ENCODE peak calls at places on chromosome 21, in ten cellular contexts. One of them, this sample, is unnamed.

GRCh38 chr21:35652872-35653271 is 407.5 kb downstream of the SETD4 start:
- DNase-seq in A172: no peak
- DNase-seq in SHP77: no peak
- DNase-seq in NCI-H774: no peak
- DNase-seq in effector memory CD4-positive, alpha-beta T cell: no peak
- DNase-seq in activated T-helper 1 cell treated with Interleukin-2 at 50 U/mL for 16 hours: no peak
- DNase-seq in stimulated activated CD8-positive, alpha-beta memory T cell treated with anti-CD3 and anti-CD28 coated beads, Interleukin-2, amount 100 ng/mL, for 1 hour: no peak
- DNase-seq in amniotic stem cell: no peak
- DNase-seq in amygdala: no peak
- DNase-seq in Calu3: no peak
- DNase-seq in this sample: no peak

GRCh38 chr21:41491412-41491811 is 16.5 kb downstream of the TMPRSS2 start:
- DNase-seq in activated T-helper 1 cell treated with Interleukin-2 at 50 U/mL for 16 hours: no peak
- DNase-seq in Calu3: no peak
- DNase-seq in stimulated activated CD8-positive, alpha-beta memory T cell treated with anti-CD3 and anti-CD28 coated beads, Interleukin-2, amount 100 ng/mL, for 1 hour: no peak
- DNase-seq in effector memory CD4-positive, alpha-beta T cell: no peak
- DNase-seq in NCI-H774: no peak
- DNase-seq in SHP77: no peak
- DNase-seq in A172: no peak
- DNase-seq in amniotic stem cell: no peak
- DNase-seq in amygdala: no peak
- DNase-seq in this sample: no peak

GRCh38 chr21:26887241-26887640 is 42.0 kb upstream of the ADAMTS1 start:
- DNase-seq in Calu3: no peak
- DNase-seq in stimulated activated CD8-positive, alpha-beta memory T cell treated with anti-CD3 and anti-CD28 coated beads, Interleukin-2, amount 100 ng/mL, for 1 hour: no peak
- DNase-seq in SHP77: no peak
- DNase-seq in amygdala: no peak
- DNase-seq in activated T-helper 1 cell treated with Interleukin-2 at 50 U/mL for 16 hours: no peak
- DNase-seq in A172: no peak
- DNase-seq in effector memory CD4-positive, alpha-beta T cell: no peak
- DNase-seq in amniotic stem cell: no peak
- DNase-seq in NCI-H774: no peak
- DNase-seq in this sample: no peak

GRCh38 chr21:44499631-44500030 is 40.4 kb downstream of the KRTAP10-1 start:
- DNase-seq in SHP77: no peak
- DNase-seq in NCI-H774: no peak
- DNase-seq in A172: no peak
- DNase-seq in effector memory CD4-positive, alpha-beta T cell: no peak
- DNase-seq in Calu3: no peak
- DNase-seq in stimulated activated CD8-positive, alpha-beta memory T cell treated with anti-CD3 and anti-CD28 coated beads, Interleukin-2, amount 100 ng/mL, for 1 hour: no peak
- DNase-seq in amniotic stem cell: no peak
- DNase-seq in amygdala: no peak
- DNase-seq in activated T-helper 1 cell treated with Interleukin-2 at 50 U/mL for 16 hours: no peak
- DNase-seq in this sample: peak; percentile 62

GRCh38 chr21:45129231-45129923 is 55.0 kb downstream of the ADARB1 start:
- DNase-seq in effector memory CD4-positive, alpha-beta T cell: no peak
- DNase-seq in activated T-helper 1 cell treated with Interleukin-2 at 50 U/mL for 16 hours: no peak
- DNase-seq in A172: peak; percentile 75
- DNase-seq in Calu3: peak; percentile 11
- DNase-seq in amygdala: no peak
- DNase-seq in SHP77: no peak
- DNase-seq in NCI-H774: no peak
- DNase-seq in amniotic stem cell: no peak
- DNase-seq in stimulated activated CD8-positive, alpha-beta memory T cell treated with anti-CD3 and anti-CD28 coated beads, Interleukin-2, amount 100 ng/mL, for 1 hour: no peak
- DNase-seq in this sample: no peak

GRCh38 chr21:15935530-15935929 is 205.7 kb downstream of the USP25 start:
- DNase-seq in activated T-helper 1 cell treated with Interleukin-2 at 50 U/mL for 16 hours: no peak
- DNase-seq in NCI-H774: no peak
- DNase-seq in stimulated activated CD8-positive, alpha-beta memory T cell treated with anti-CD3 and anti-CD28 coated beads, Interleukin-2, amount 100 ng/mL, for 1 hour: no peak
- DNase-seq in effector memory CD4-positive, alpha-beta T cell: no peak
- DNase-seq in Calu3: no peak
- DNase-seq in A172: no peak
- DNase-seq in amygdala: no peak
- DNase-seq in SHP77: no peak
- DNase-seq in amniotic stem cell: no peak
- DNase-seq in this sample: no peak

GRCh38 chr21:46250146-46250725 is 21.7 kb upstream of the LSS start:
- DNase-seq in amniotic stem cell: no peak
- DNase-seq in activated T-helper 1 cell treated with Interleukin-2 at 50 U/mL for 16 hours: no peak
- DNase-seq in Calu3: no peak
- DNase-seq in effector memory CD4-positive, alpha-beta T cell: no peak
- DNase-seq in NCI-H774: no peak
- DNase-seq in SHP77: peak; percentile 7
- DNase-seq in amygdala: no peak
- DNase-seq in stimulated activated CD8-positive, alpha-beta memory T cell treated with anti-CD3 and anti-CD28 coated beads, Interleukin-2, amount 100 ng/mL, for 1 hour: no peak
- DNase-seq in A172: no peak
- DNase-seq in this sample: no peak

GRCh38 chr21:46325073-46325912 is 1.3 kb downstream of the PCNT start:
- DNase-seq in amniotic stem cell: peak; percentile 31
- DNase-seq in stimulated activated CD8-positive, alpha-beta memory T cell treated with anti-CD3 and anti-CD28 coated beads, Interleukin-2, amount 100 ng/mL, for 1 hour: peak; percentile 4
- DNase-seq in SHP77: no peak
- DNase-seq in NCI-H774: peak; percentile 2
- DNase-seq in effector memory CD4-positive, alpha-beta T cell: no peak
- DNase-seq in A172: peak; percentile 16
- DNase-seq in Calu3: peak; percentile 45
- DNase-seq in activated T-helper 1 cell treated with Interleukin-2 at 50 U/mL for 16 hours: peak; percentile 12
- DNase-seq in amygdala: no peak
- DNase-seq in this sample: peak; percentile 91

GRCh38 chr21:41227357-41228005 is 59.5 kb downstream of the BACE2 start:
- DNase-seq in NCI-H774: no peak
- DNase-seq in activated T-helper 1 cell treated with Interleukin-2 at 50 U/mL for 16 hours: no peak
- DNase-seq in A172: no peak
- DNase-seq in amniotic stem cell: no peak
- DNase-seq in SHP77: no peak
- DNase-seq in Calu3: no peak
- DNase-seq in effector memory CD4-positive, alpha-beta T cell: no peak
- DNase-seq in stimulated activated CD8-positive, alpha-beta memory T cell treated with anti-CD3 and anti-CD28 coated beads, Interleukin-2, amount 100 ng/mL, for 1 hour: no peak
- DNase-seq in amygdala: no peak
- DNase-seq in this sample: peak; percentile 57

GRCh38 chr21:31343680-31344480 is at the start of gene TIAM1:
- DNase-seq in A172: peak; percentile 86
- DNase-seq in stimulated activated CD8-positive, alpha-beta memory T cell treated with anti-CD3 and anti-CD28 coated beads, Interleukin-2, amount 100 ng/mL, for 1 hour: no peak
- DNase-seq in NCI-H774: no peak
- DNase-seq in Calu3: peak; percentile 31
- DNase-seq in activated T-helper 1 cell treated with Interleukin-2 at 50 U/mL for 16 hours: no peak
- DNase-seq in SHP77: no peak
- DNase-seq in amygdala: peak; percentile 36
- DNase-seq in effector memory CD4-positive, alpha-beta T cell: no peak
- DNase-seq in amniotic stem cell: peak; percentile 35
- DNase-seq in this sample: peak; percentile 38

GRCh38 chr21:25895565-25896205 is 160.9 kb downstream of the GABPA start:
- DNase-seq in amygdala: no peak
- DNase-seq in NCI-H774: no peak
- DNase-seq in stimulated activated CD8-positive, alpha-beta memory T cell treated with anti-CD3 and anti-CD28 coated beads, Interleukin-2, amount 100 ng/mL, for 1 hour: no peak
- DNase-seq in activated T-helper 1 cell treated with Interleukin-2 at 50 U/mL for 16 hours: no peak
- DNase-seq in Calu3: no peak
- DNase-seq in A172: peak; percentile 53
- DNase-seq in effector memory CD4-positive, alpha-beta T cell: no peak
- DNase-seq in SHP77: no peak
- DNase-seq in amniotic stem cell: peak; percentile 10
- DNase-seq in this sample: no peak

GRCh38 chr21:39004776-39005605 is 178.3 kb downstream of the PSMG1 start:
- DNase-seq in NCI-H774: peak; percentile 23
- DNase-seq in amniotic stem cell: no peak
- DNase-seq in A172: no peak
- DNase-seq in stimulated activated CD8-positive, alpha-beta memory T cell treated with anti-CD3 and anti-CD28 coated beads, Interleukin-2, amount 100 ng/mL, for 1 hour: no peak
- DNase-seq in Calu3: no peak
- DNase-seq in activated T-helper 1 cell treated with Interleukin-2 at 50 U/mL for 16 hours: no peak
- DNase-seq in SHP77: no peak
- DNase-seq in effector memory CD4-positive, alpha-beta T cell: no peak
- DNase-seq in amygdala: no peak
- DNase-seq in this sample: no peak

GRCh38 chr21:45459171-45460010 is 54.4 kb downstream of the COL18A1 start:
- DNase-seq in activated T-helper 1 cell treated with Interleukin-2 at 50 U/mL for 16 hours: no peak
- DNase-seq in amygdala: no peak
- DNase-seq in Calu3: no peak
- DNase-seq in stimulated activated CD8-positive, alpha-beta memory T cell treated with anti-CD3 and anti-CD28 coated beads, Interleukin-2, amount 100 ng/mL, for 1 hour: no peak
- DNase-seq in effector memory CD4-positive, alpha-beta T cell: no peak
- DNase-seq in A172: no peak
- DNase-seq in NCI-H774: no peak
- DNase-seq in SHP77: no peak
- DNase-seq in amniotic stem cell: no peak
- DNase-seq in this sample: peak; percentile 19

GRCh38 chr21:36510911-36511310 is 31.0 kb upstream of the CLDN14 start:
- DNase-seq in effector memory CD4-positive, alpha-beta T cell: no peak
- DNase-seq in amygdala: no peak
- DNase-seq in stimulated activated CD8-positive, alpha-beta memory T cell treated with anti-CD3 and anti-CD28 coated beads, Interleukin-2, amount 100 ng/mL, for 1 hour: no peak
- DNase-seq in NCI-H774: no peak
- DNase-seq in activated T-helper 1 cell treated with Interleukin-2 at 50 U/mL for 16 hours: no peak
- DNase-seq in SHP77: no peak
- DNase-seq in A172: no peak
- DNase-seq in Calu3: no peak
- DNase-seq in amniotic stem cell: no peak
- DNase-seq in this sample: no peak

GRCh38 chr21:26461500-26461899 is 111.6 kb downstream of the CYYR1 start:
- DNase-seq in SHP77: no peak
- DNase-seq in Calu3: no peak
- DNase-seq in amygdala: no peak
- DNase-seq in activated T-helper 1 cell treated with Interleukin-2 at 50 U/mL for 16 hours: no peak
- DNase-seq in NCI-H774: no peak
- DNase-seq in stimulated activated CD8-positive, alpha-beta memory T cell treated with anti-CD3 and anti-CD28 coated beads, Interleukin-2, amount 100 ng/mL, for 1 hour: no peak
- DNase-seq in amniotic stem cell: no peak
- DNase-seq in A172: peak; percentile 11
- DNase-seq in effector memory CD4-positive, alpha-beta T cell: no peak
- DNase-seq in this sample: no peak

GRCh38 chr21:46517361-46517760 is 58.7 kb downstream of the DIP2A start:
- DNase-seq in Calu3: no peak
- DNase-seq in effector memory CD4-positive, alpha-beta T cell: no peak
- DNase-seq in amniotic stem cell: no peak
- DNase-seq in SHP77: no peak
- DNase-seq in NCI-H774: no peak
- DNase-seq in stimulated activated CD8-positive, alpha-beta memory T cell treated with anti-CD3 and anti-CD28 coated beads, Interleukin-2, amount 100 ng/mL, for 1 hour: no peak
- DNase-seq in A172: no peak
- DNase-seq in activated T-helper 1 cell treated with Interleukin-2 at 50 U/mL for 16 hours: no peak
- DNase-seq in amygdala: no peak
- DNase-seq in this sample: no peak

GRCh38 chr21:35059742-35060141 is 10.6 kb upstream of the RUNX1 start:
- DNase-seq in amniotic stem cell: no peak
- DNase-seq in A172: no peak
- DNase-seq in stimulated activated CD8-positive, alpha-beta memory T cell treated with anti-CD3 and anti-CD28 coated beads, Interleukin-2, amount 100 ng/mL, for 1 hour: no peak
- DNase-seq in effector memory CD4-positive, alpha-beta T cell: no peak
- DNase-seq in SHP77: no peak
- DNase-seq in Calu3: no peak
- DNase-seq in NCI-H774: no peak
- DNase-seq in amygdala: no peak
- DNase-seq in activated T-helper 1 cell treated with Interleukin-2 at 50 U/mL for 16 hours: no peak
- DNase-seq in this sample: no peak

GRCh38 chr21:18549214-18549905 is 145.8 kb upstream of the TMPRSS15 start:
- DNase-seq in NCI-H774: no peak
- DNase-seq in amniotic stem cell: no peak
- DNase-seq in stimulated activated CD8-positive, alpha-beta memory T cell treated with anti-CD3 and anti-CD28 coated beads, Interleukin-2, amount 100 ng/mL, for 1 hour: no peak
- DNase-seq in activated T-helper 1 cell treated with Interleukin-2 at 50 U/mL for 16 hours: no peak
- DNase-seq in effector memory CD4-positive, alpha-beta T cell: no peak
- DNase-seq in Calu3: no peak
- DNase-seq in SHP77: no peak
- DNase-seq in A172: no peak
- DNase-seq in amygdala: no peak
- DNase-seq in this sample: no peak

GRCh38 chr21:36847189-36847588 is 119.3 kb downstream of the HLCS start:
- DNase-seq in A172: peak; percentile 85
- DNase-seq in stimulated activated CD8-positive, alpha-beta memory T cell treated with anti-CD3 and anti-CD28 coated beads, Interleukin-2, amount 100 ng/mL, for 1 hour: no peak
- DNase-seq in amniotic stem cell: no peak
- DNase-seq in amygdala: no peak
- DNase-seq in NCI-H774: no peak
- DNase-seq in activated T-helper 1 cell treated with Interleukin-2 at 50 U/mL for 16 hours: no peak
- DNase-seq in Calu3: no peak
- DNase-seq in effector memory CD4-positive, alpha-beta T cell: no peak
- DNase-seq in SHP77: no peak
- DNase-seq in this sample: no peak

GRCh38 chr21:17414766-17415165 is 98.1 kb upstream of the CXADR start:
- DNase-seq in Calu3: no peak
- DNase-seq in NCI-H774: no peak
- DNase-seq in amniotic stem cell: no peak
- DNase-seq in effector memory CD4-positive, alpha-beta T cell: no peak
- DNase-seq in amygdala: no peak
- DNase-seq in activated T-helper 1 cell treated with Interleukin-2 at 50 U/mL for 16 hours: no peak
- DNase-seq in stimulated activated CD8-positive, alpha-beta memory T cell treated with anti-CD3 and anti-CD28 coated beads, Interleukin-2, amount 100 ng/mL, for 1 hour: no peak
- DNase-seq in SHP77: no peak
- DNase-seq in A172: no peak
- DNase-seq in this sample: no peak

GRCh38 chr21:34878501-34878900 is 170.6 kb downstream of the RUNX1 start:
- DNase-seq in effector memory CD4-positive, alpha-beta T cell: no peak
- DNase-seq in NCI-H774: peak; percentile 82
- DNase-seq in A172: no peak
- DNase-seq in amniotic stem cell: no peak
- DNase-seq in SHP77: peak; percentile 77
- DNase-seq in Calu3: peak; percentile 39
- DNase-seq in amygdala: no peak
- DNase-seq in activated T-helper 1 cell treated with Interleukin-2 at 50 U/mL for 16 hours: no peak
- DNase-seq in stimulated activated CD8-positive, alpha-beta memory T cell treated with anti-CD3 and anti-CD28 coated beads, Interleukin-2, amount 100 ng/mL, for 1 hour: no peak
- DNase-seq in this sample: no peak

GRCh38 chr21:31938330-31939301 is 65.8 kb downstream of the HUNK start:
- DNase-seq in NCI-H774: no peak
- DNase-seq in effector memory CD4-positive, alpha-beta T cell: no peak
- DNase-seq in amygdala: no peak
- DNase-seq in activated T-helper 1 cell treated with Interleukin-2 at 50 U/mL for 16 hours: no peak
- DNase-seq in stimulated activated CD8-positive, alpha-beta memory T cell treated with anti-CD3 and anti-CD28 coated beads, Interleukin-2, amount 100 ng/mL, for 1 hour: no peak
- DNase-seq in SHP77: no peak
- DNase-seq in amniotic stem cell: no peak
- DNase-seq in Calu3: no peak
- DNase-seq in A172: no peak
- DNase-seq in this sample: no peak

GRCh38 chr21:36860736-36861594 is 105.5 kb downstream of the HLCS start:
- DNase-seq in A172: peak; percentile 94
- DNase-seq in Calu3: peak; percentile 28
- DNase-seq in stimulated activated CD8-positive, alpha-beta memory T cell treated with anti-CD3 and anti-CD28 coated beads, Interleukin-2, amount 100 ng/mL, for 1 hour: no peak
- DNase-seq in effector memory CD4-positive, alpha-beta T cell: no peak
- DNase-seq in amniotic stem cell: no peak
- DNase-seq in SHP77: no peak
- DNase-seq in amygdala: no peak
- DNase-seq in NCI-H774: peak; percentile 19
- DNase-seq in activated T-helper 1 cell treated with Interleukin-2 at 50 U/mL for 16 hours: no peak
- DNase-seq in this sample: no peak

GRCh38 chr21:44260791-44261190 is 906 bp downstream of the DNMT3L start:
- DNase-seq in activated T-helper 1 cell treated with Interleukin-2 at 50 U/mL for 16 hours: no peak
- DNase-seq in SHP77: no peak
- DNase-seq in amniotic stem cell: no peak
- DNase-seq in effector memory CD4-positive, alpha-beta T cell: no peak
- DNase-seq in amygdala: no peak
- DNase-seq in NCI-H774: no peak
- DNase-seq in Calu3: no peak
- DNase-seq in stimulated activated CD8-positive, alpha-beta memory T cell treated with anti-CD3 and anti-CD28 coated beads, Interleukin-2, amount 100 ng/mL, for 1 hour: no peak
- DNase-seq in A172: no peak
- DNase-seq in this sample: no peak

GRCh38 chr21:43913928-43914327 is 48.9 kb downstream of the AGPAT3 start:
- DNase-seq in amniotic stem cell: no peak
- DNase-seq in NCI-H774: no peak
- DNase-seq in Calu3: no peak
- DNase-seq in effector memory CD4-positive, alpha-beta T cell: no peak
- DNase-seq in amygdala: no peak
- DNase-seq in activated T-helper 1 cell treated with Interleukin-2 at 50 U/mL for 16 hours: no peak
- DNase-seq in A172: no peak
- DNase-seq in SHP77: no peak
- DNase-seq in stimulated activated CD8-positive, alpha-beta memory T cell treated with anti-CD3 and anti-CD28 coated beads, Interleukin-2, amount 100 ng/mL, for 1 hour: no peak
- DNase-seq in this sample: no peak

GRCh38 chr21:37532868-37533780 is 166.6 kb downstream of the DYRK1A start:
- DNase-seq in activated T-helper 1 cell treated with Interleukin-2 at 50 U/mL for 16 hours: no peak
- DNase-seq in SHP77: no peak
- DNase-seq in effector memory CD4-positive, alpha-beta T cell: peak; percentile 10
- DNase-seq in stimulated activated CD8-positive, alpha-beta memory T cell treated with anti-CD3 and anti-CD28 coated beads, Interleukin-2, amount 100 ng/mL, for 1 hour: no peak
- DNase-seq in amniotic stem cell: no peak
- DNase-seq in A172: peak; percentile 79
- DNase-seq in amygdala: no peak
- DNase-seq in Calu3: peak; percentile 47
- DNase-seq in NCI-H774: peak; percentile 2
- DNase-seq in this sample: no peak

GRCh38 chr21:36839123-36839522 is 127.3 kb downstream of the HLCS start:
- DNase-seq in SHP77: no peak
- DNase-seq in amniotic stem cell: no peak
- DNase-seq in Calu3: no peak
- DNase-seq in NCI-H774: peak; percentile 68
- DNase-seq in activated T-helper 1 cell treated with Interleukin-2 at 50 U/mL for 16 hours: no peak
- DNase-seq in stimulated activated CD8-positive, alpha-beta memory T cell treated with anti-CD3 and anti-CD28 coated beads, Interleukin-2, amount 100 ng/mL, for 1 hour: no peak
- DNase-seq in A172: no peak
- DNase-seq in amygdala: no peak
- DNase-seq in effector memory CD4-positive, alpha-beta T cell: no peak
- DNase-seq in this sample: no peak

This sample was measured in posterior cingulate gyrus.